ENCODE peak calls at places on chromosomes 3 and 15, in seven cellular contexts. F is IMR-90, X is lower lobe of right lung, L is Peyer's patch, V is hepatocyte, E is cardiac muscle cell, S is uterus. Q is an unnamed sample.
A peak's percentile ranks its signal among the peaks of the same experiment; 100 is the strongest.

GRCh38 chr3:114294940-114295480 is 1.2 kb downstream of the TIGIT start:
- DNase-seq in F (no peak), X (no peak), L (no peak), V (no peak), E (no peak), S (no peak), Q (no peak)

GRCh38 chr3:194051554-194052175 is 84.3 kb upstream of the HES1 start:
- DNase-seq in F (no peak), X (no peak), L (no peak), V (no peak), E (no peak), S (no peak), Q (no peak)

GRCh38 chr3:144244662-144245061 is 273.0 kb downstream of the DIPK2A start:
- DNase-seq in F (no peak), X (no peak), L (no peak), V (no peak), E (no peak), S (no peak), Q (no peak)

GRCh38 chr15:80317389-80318169 is 65.6 kb upstream of the CTXND1 start:
- DNase-seq in F (peak; percentile 98), X (no peak), L (peak; percentile 54), V (peak; percentile 35), E (no peak), S (no peak), Q (no peak)

GRCh38 chr3:115858995-115859807 is 235.9 kb downstream of the GAP43 start:
- DNase-seq in F (no peak), X (no peak), L (no peak), V (no peak), E (peak; percentile 50), S (no peak), Q (no peak)

GRCh38 chr3:153052096-153052460 is 109.9 kb upstream of the RAP2B start:
- DNase-seq in F (peak; percentile 95), X (no peak), L (no peak), V (peak; percentile 74), E (peak; percentile 43), S (peak; percentile 50), Q (no peak)

GRCh38 chr15:48996276-48996675 is 32.6 kb upstream of the SHC4 start:
- DNase-seq in F (peak; percentile 33), X (no peak), L (no peak), V (no peak), E (no peak), S (no peak), Q (no peak)

GRCh38 chr3:128326051-128326823 is 140.5 kb downstream of the DNAJB8 start:
- DNase-seq in F (no peak), X (no peak), L (no peak), V (no peak), E (no peak), S (no peak), Q (no peak)

GRCh38 chr15:43799209-43799944 is 643 bp downstream of the SERINC4 start:
- DNase-seq in F (no peak), X (no peak), L (no peak), V (no peak), E (no peak), S (no peak), Q (peak; percentile 65)

GRCh38 chr3:167684389-167684993 is 30.7 kb upstream of the WDR49 start:
- DNase-seq in F (peak; percentile 58), X (no peak), L (peak; percentile 58), V (peak; percentile 82), E (peak; percentile 81), S (peak; percentile 31), Q (peak; percentile 87)

GRCh38 chr3:58520403-58520784 is 16.6 kb downstream of the ACOX2 start:
- DNase-seq in F (no peak), X (no peak), L (no peak), V (no peak), E (no peak), S (no peak), Q (no peak)

DNA sequence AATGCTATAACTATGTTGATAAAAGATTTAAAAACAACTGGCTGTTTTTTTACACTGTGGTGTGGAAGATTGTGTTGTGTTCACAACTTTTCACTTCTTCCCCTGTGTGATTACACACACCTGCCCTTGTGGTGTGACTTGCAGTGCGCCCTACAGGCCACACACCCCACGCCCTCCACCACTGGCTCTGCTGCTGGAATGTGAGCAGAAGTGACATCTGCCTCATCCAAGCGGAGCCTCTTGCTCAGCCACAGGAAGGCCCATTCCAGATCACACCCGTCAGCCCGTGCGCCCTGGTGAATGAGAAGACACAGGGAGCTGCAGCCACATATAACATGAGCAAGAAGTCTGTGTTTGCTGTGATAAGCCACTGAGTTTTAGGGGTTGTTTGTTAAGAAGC is 7.0 kb downstream of the CCR2 start:
- DNase-seq in F (no peak), X (no peak), L (no peak), V (no peak), E (no peak), S (no peak), Q (no peak)
- TF ChIP-seq CTCF in F (no peak), X (no peak), L (no peak), V (no peak), E (no peak), S (no peak), Q (no peak)

DNA sequence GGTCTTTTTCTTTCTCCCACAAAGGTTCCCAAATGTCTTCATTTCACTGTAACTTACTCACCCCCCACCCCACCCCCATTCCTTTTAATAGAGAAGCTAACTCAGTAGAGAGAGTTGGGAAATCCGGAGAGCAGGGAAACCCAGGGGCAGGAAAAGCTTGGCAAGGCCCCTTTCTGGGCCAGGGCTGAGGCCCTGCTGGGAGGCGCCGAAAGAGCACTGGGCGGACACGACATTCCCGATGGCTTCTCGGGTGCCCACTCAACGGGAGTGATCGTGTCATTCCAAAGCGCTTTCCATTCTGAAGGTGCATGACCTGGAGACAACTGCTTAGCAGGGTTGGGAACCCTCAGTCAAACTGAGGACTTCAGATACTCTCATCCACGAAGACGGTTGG is 1.6 kb upstream of the DALRD3 start:
- DNase-seq in F (no peak), X (peak; percentile 31), L (no peak), V (no peak), E (no peak), S (no peak), Q (no peak)
- H3K4me1 ChIP-seq in F (peaks cover 11% of the 10 kb centered on the region), X (peaks cover 50% of the 10 kb centered on the region), L (no peaks in the 10 kb centered on the region), V (peaks cover 37% of the 10 kb centered on the region), E (peaks cover 15% of the 10 kb centered on the region), S (peaks cover 14% of the 10 kb centered on the region), Q (peaks cover 40% of the 10 kb centered on the region)

GRCh38 chr3:134483195-134483890 is 2.4 kb downstream of the ANAPC13 start:
- DNase-seq in F (peak; percentile 91), X (no peak), L (no peak), V (no peak), E (no peak), S (no peak), Q (no peak)

GRCh38 chr3:134487406-134487805 is 1.5 kb downstream of the CEP63 start:
- DNase-seq in F (no peak), X (no peak), L (no peak), V (no peak), E (no peak), S (no peak), Q (no peak)

GRCh38 chr3:134485075-134485536 is 679 bp downstream of the ANAPC13 start:
- DNase-seq in F (no peak), X (no peak), L (peak; percentile 69), V (peak; percentile 46), E (no peak), S (no peak), Q (no peak)

GRCh38 chr3:134486577-134487041 is 752 bp downstream of the CEP63 start:
- DNase-seq in F (peak; percentile 58), X (no peak), L (no peak), V (no peak), E (no peak), S (no peak), Q (no peak)

GRCh38 chr3:134485620-134486576 is at the start of the genes ANAPC13 and CEP63:
- DNase-seq in F (peak; percentile 99), X (peak; percentile 95), L (peak; percentile 98), V (peak; percentile 96), E (peak; percentile 97), S (peak; percentile 97), Q (peak; percentile 96)
- TF ChIP-seq CTCF in F (no peak), X (no peak), L (peak; percentile 1), V (no peak), E (no peak), S (peak; percentile 8), Q (no peak)

DNA sequence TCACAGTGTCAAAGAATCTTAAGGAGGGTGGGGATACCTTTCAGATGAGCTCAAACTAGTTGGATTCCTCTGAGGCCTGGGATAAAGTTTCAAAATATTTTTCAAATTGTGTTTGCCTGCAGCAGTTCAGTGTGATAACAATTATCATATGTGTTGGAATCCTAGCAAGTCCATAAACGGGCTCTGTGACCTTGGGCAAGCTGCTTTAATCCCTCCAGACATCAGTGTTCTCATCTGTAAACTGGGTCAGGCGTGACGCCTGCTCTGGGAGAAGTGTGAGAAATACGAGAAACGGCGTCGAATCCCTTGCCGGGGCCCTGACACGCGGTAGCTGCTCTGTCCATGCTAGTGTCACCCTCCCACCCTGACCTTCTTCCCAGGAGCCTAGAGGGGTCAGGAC is 153.4 kb downstream of the UACA start:
- DNase-seq in F (no peak), X (no peak), L (no peak), V (no peak), E (no peak), S (no peak), Q (no peak)
- H3K4me1 ChIP-seq in F (peaks cover 8% of the 10 kb centered on the region), X (peaks cover 20% of the 10 kb centered on the region), L (no peaks in the 10 kb centered on the region), V (peaks cover 14% of the 10 kb centered on the region), E (peaks cover 9% of the 10 kb centered on the region), S (peaks cover 5% of the 10 kb centered on the region), Q (no peaks in the 10 kb centered on the region)